ENCODE peak calls at places on chromosomes 13 and 19, in eight cellular contexts. I, E, K, P, S, A, J and B are unnamed samples.

GRCh38 chr19:38221919-38222828 is 1.8 kb downstream of the DPF1 start:
- DNase-seq in I (no peak), E (no peak), K (no peak), P (no peak), S (no peak), A (no peak), J (no peak), B (no peak)

GRCh38 chr19:28554321-28555091 is 658.4 kb downstream of the UQCRFS1 start:
- DNase-seq in I (no peak), E (no peak), K (no peak), P (no peak), S (no peak), A (no peak), J (no peak), B (no peak)

GRCh38 chr13:91313103-91313502 is 34.4 kb upstream of the MIR17HG start:
- DNase-seq in I (peak), E (no peak), K (no peak), P (no peak), S (peak), A (no peak), J (peak), B (peak)

GRCh38 chr13:90918551-90918950 is 428.9 kb upstream of the MIR17HG start:
- DNase-seq in I (peak), E (no peak), K (no peak), P (no peak), S (peak), A (no peak), J (peak), B (no peak)

GRCh38 chr13:110228936-110229904 is 77.7 kb downstream of the COL4A1 start:
- DNase-seq in I (no peak), E (no peak), K (no peak), P (no peak), S (no peak), A (no peak), J (no peak), B (no peak)

GRCh38 chr19:4229179-4229931 is at the start of gene EBI3:
- DNase-seq in I (peak), E (no peak), K (no peak), P (peak), S (peak), A (no peak), J (peak), B (peak)

GRCh38 chr13:96822900-96823299 is 171.4 kb downstream of the OXGR1 start:
- DNase-seq in I (peak), E (no peak), K (no peak), P (peak), S (peak), A (no peak), J (peak), B (no peak)

GRCh38 chr19:15644816-15645215 is 4.1 kb downstream of the CYP4F3 start:
- DNase-seq in I (no peak), E (no peak), K (no peak), P (no peak), S (no peak), A (no peak), J (no peak), B (no peak)

GRCh38 chr13:102648046-102648445 is 46.8 kb downstream of the METTL21C start:
- DNase-seq in I (no peak), E (no peak), K (no peak), P (no peak), S (no peak), A (no peak), J (no peak), B (no peak)

GRCh38 chr13:75405976-75406703 is 75.8 kb downstream of the TBC1D4 start:
- DNase-seq in I (peak), E (no peak), K (no peak), P (no peak), S (peak), A (no peak), J (peak), B (no peak)

GRCh38 chr19:48807590-48808308 is 3.1 kb downstream of the BCAT2 start:
- DNase-seq in I (peak), E (no peak), K (no peak), P (no peak), S (no peak), A (no peak), J (no peak), B (no peak)

GRCh38 chr19:18915639-18916038 is 3.5 kb downstream of the COPE start:
- DNase-seq in I (peak), E (no peak), K (no peak), P (no peak), S (peak), A (peak), J (peak), B (peak)

GRCh38 chr13:49746111-49746510 is 46.4 kb downstream of the KPNA3 start:
- DNase-seq in I (no peak), E (peak), K (no peak), P (no peak), S (no peak), A (no peak), J (no peak), B (no peak)

GRCh38 chr13:113845723-113846638 is 17.9 kb downstream of the GAS6 start:
- DNase-seq in I (no peak), E (peak), K (no peak), P (no peak), S (no peak), A (no peak), J (no peak), B (no peak)

GRCh38 chr13:53821632-53822031 is 793.0 kb downstream of the OLFM4 start:
- DNase-seq in I (no peak), E (no peak), K (no peak), P (no peak), S (no peak), A (no peak), J (no peak), B (peak)

GRCh38 chr13:30303269-30303668 is 4.1 kb downstream of the KATNAL1 start:
- DNase-seq in I (no peak), E (no peak), K (no peak), P (no peak), S (no peak), A (no peak), J (no peak), B (no peak)

GRCh38 chr13:25248071-25248470 is 39.2 kb downstream of the MTMR6 start:
- DNase-seq in I (no peak), E (no peak), K (no peak), P (no peak), S (no peak), A (no peak), J (no peak), B (no peak)

GRCh38 chr13:72507394-72508199 is 219.8 kb downstream of the MZT1 start:
- DNase-seq in I (no peak), E (no peak), K (no peak), P (no peak), S (peak), A (no peak), J (peak), B (no peak)

GRCh38 chr19:44050740-44051653 is 839 bp upstream of the ZNF223 start:
- DNase-seq in I (no peak), E (no peak), K (no peak), P (no peak), S (no peak), A (no peak), J (peak), B (no peak)

GRCh38 chr19:43651758-43652545 is 12.3 kb upstream of the CADM4 start:
- DNase-seq in I (peak), E (no peak), K (peak), P (peak), S (peak), A (peak), J (peak), B (peak)

GRCh38 chr19:41872384-41872774 is 4.7 kb upstream of the CD79A start:
- DNase-seq in I (peak), E (peak), K (no peak), P (no peak), S (no peak), A (no peak), J (no peak), B (no peak)

GRCh38 chr13:67509039-67509438 is 278.9 kb upstream of the PCDH9 start:
- DNase-seq in I (no peak), E (no peak), K (no peak), P (no peak), S (no peak), A (no peak), J (no peak), B (no peak)

GRCh38 chr19:38730731-38731589 is 13.3 kb downstream of the CAPN12 start:
- DNase-seq in I (no peak), E (peak), K (no peak), P (no peak), S (no peak), A (peak), J (no peak), B (no peak)

GRCh38 chr13:71867101-71867814 is at the start of gene DACH1:
- DNase-seq in I (peak), E (peak), K (no peak), P (peak), S (peak), A (no peak), J (peak), B (no peak)

GRCh38 chr13:21058361-21058760 is 3.0 kb downstream of the LATS2 start:
- DNase-seq in I (no peak), E (no peak), K (no peak), P (no peak), S (peak), A (no peak), J (no peak), B (no peak)

GRCh38 chr13:30551194-30551593 is 66.5 kb upstream of the USPL1 start:
- DNase-seq in I (peak), E (no peak), K (no peak), P (peak), S (peak), A (no peak), J (peak), B (peak)

GRCh38 chr13:109155301-109155761 is 525.9 kb downstream of the MYO16 start:
- DNase-seq in I (peak), E (no peak), K (no peak), P (no peak), S (peak), A (no peak), J (peak), B (no peak)

GRCh38 chr19:10305139-10305806 is 4.3 kb downstream of the ZGLP1 start:
- DNase-seq in I (peak), E (no peak), K (no peak), P (no peak), S (peak), A (no peak), J (no peak), B (peak)

GRCh38 chr13:98828614-98829013 is 76.1 kb upstream of the SLC15A1 start:
- DNase-seq in I (no peak), E (no peak), K (no peak), P (no peak), S (no peak), A (no peak), J (no peak), B (no peak)

GRCh38 chr13:110291286-110291685 is 15.7 kb downstream of the COL4A1 start:
- DNase-seq in I (no peak), E (no peak), K (no peak), P (no peak), S (no peak), A (no peak), J (no peak), B (no peak)